ENCODE peak calls at places on chromosome 10, in ten cellular contexts. B, H, G, C, A, F, W, D, X and R are unnamed samples.

GRCh38 chr10:11319990-11320602 is 291.4 kb downstream of the USP6NL start:
- DNase-seq in B (no peak), H (no peak), G (no peak), C (no peak), A (no peak), F (no peak), W (no peak), D (peak), X (no peak), R (no peak)

GRCh38 chr10:48466611-48467240 is 138.1 kb downstream of the ARHGAP22 start:
- DNase-seq in B (no peak), H (peak), G (no peak), C (no peak), A (no peak), F (no peak), W (no peak), D (peak), X (no peak), R (no peak)

GRCh38 chr10:33571616-33572015 is 237.1 kb upstream of the NRP1 start:
- DNase-seq in B (peak), H (no peak), G (peak), C (no peak), A (no peak), F (no peak), W (no peak), D (no peak), X (no peak), R (no peak)

GRCh38 chr10:74669210-74669609 is 157.2 kb upstream of the KAT6B start:
- DNase-seq in B (no peak), H (no peak), G (no peak), C (no peak), A (no peak), F (no peak), W (no peak), D (no peak), X (no peak), R (no peak)

GRCh38 chr10:119375574-119376265 is 166.8 kb downstream of the RGS10 start:
- DNase-seq in B (no peak), H (no peak), G (peak), C (no peak), A (no peak), F (no peak), W (peak), D (no peak), X (no peak), R (no peak)

GRCh38 chr10:48778193-48778857 is 93.7 kb downstream of the WDFY4 start:
- DNase-seq in B (no peak), H (no peak), G (no peak), C (no peak), A (no peak), F (no peak), W (no peak), D (no peak), X (no peak), R (no peak)

GRCh38 chr10:117112220-117112619 is 25.9 kb downstream of the VAX1 start:
- DNase-seq in B (no peak), H (no peak), G (no peak), C (no peak), A (peak), F (no peak), W (no peak), D (no peak), X (no peak), R (no peak)

GRCh38 chr10:22366771-22367170 is 21.5 kb downstream of the SPAG6 start:
- DNase-seq in B (no peak), H (no peak), G (no peak), C (no peak), A (no peak), F (no peak), W (no peak), D (no peak), X (no peak), R (no peak)

GRCh38 chr10:74652664-74653063 is 173.7 kb upstream of the KAT6B start:
- DNase-seq in B (no peak), H (no peak), G (no peak), C (no peak), A (no peak), F (no peak), W (no peak), D (no peak), X (no peak), R (no peak)

GRCh38 chr10:83165164-83165563 is 974.1 kb upstream of the GHITM start:
- DNase-seq in B (no peak), H (no peak), G (no peak), C (no peak), A (no peak), F (no peak), W (no peak), D (no peak), X (no peak), R (no peak)

GRCh38 chr10:86400705-86401587 is 34.4 kb upstream of the GRID1 start:
- DNase-seq in B (peak), H (peak), G (peak), C (peak), A (peak), F (no peak), W (no peak), D (peak), X (no peak), R (peak)

GRCh38 chr10:93288679-93289634 is 193.2 kb downstream of the MYOF start:
- DNase-seq in B (peak), H (peak), G (peak), C (peak), A (peak), F (peak), W (peak), D (peak), X (peak), R (peak)

GRCh38 chr10:77531441-77532001 is 106.1 kb downstream of the KCNMA1 start:
- DNase-seq in B (peak), H (no peak), G (peak), C (no peak), A (peak), F (no peak), W (no peak), D (no peak), X (no peak), R (no peak)

GRCh38 chr10:102153093-102153620 is 968 bp downstream of the NOLC1 start:
- DNase-seq in B (no peak), H (no peak), G (peak), C (no peak), A (no peak), F (no peak), W (no peak), D (no peak), X (no peak), R (no peak)

GRCh38 chr10:35564276-35564982 is 40.7 kb upstream of the GJD4 start:
- DNase-seq in B (no peak), H (no peak), G (no peak), C (no peak), A (no peak), F (no peak), W (no peak), D (no peak), X (no peak), R (peak)